ENCODE peak calls at places on chromosomes 11 and 22, in seven cellular contexts. Z, D, Y, P, R, J and H are unnamed samples.

GRCh38 chr11:3073029-3073435 is 15.8 kb upstream of the CARS1 start:
- DNase-seq in D (no peak), P (no peak), J (no peak), Z (no peak), Y (no peak), R (peak), H (no peak)

GRCh38 chr22:43862074-43862881 is at the start of gene SULT4A1:
- DNase-seq in J (peak), Z (peak), D (no peak), R (no peak), P (no peak), Y (peak), H (no peak)

GRCh38 chr11:120022617-120023016 is 115.3 kb downstream of the TRIM29 start:
- DNase-seq in P (no peak), Y (no peak), R (no peak), J (peak), D (no peak), Z (no peak), H (no peak)

GRCh38 chr11:111490496-111490895 is 21.7 kb downstream of the BTG4 start:
- DNase-seq in R (no peak), P (no peak), J (no peak), Y (no peak), Z (no peak), D (no peak), H (no peak)

GRCh38 chr22:46514592-46515207 is 22.7 kb downstream of the CELSR1 start:
- DNase-seq in P (no peak), R (peak), D (no peak), J (no peak), Z (no peak), Y (peak), H (peak)

GRCh38 chr11:95442531-95443050 is 211.6 kb upstream of the SESN3 start:
- DNase-seq in D (no peak), Y (no peak), R (no peak), Z (no peak), P (no peak), J (no peak), H (no peak)

GRCh38 chr11:111231836-111232235 is 13.7 kb upstream of the POU2AF2 start:
- DNase-seq in Y (no peak), Z (no peak), D (no peak), R (no peak), J (no peak), P (no peak), H (no peak)

GRCh38 chr22:46598737-46599424 is 21.3 kb upstream of the GRAMD4 start:
- DNase-seq in D (no peak), R (no peak), Z (peak), P (no peak), Y (no peak), J (no peak), H (no peak)

GRCh38 chr11:75568616-75569219 is 6.7 kb downstream of the SERPINH1 start:
- DNase-seq in D (no peak), J (no peak), P (no peak), Z (no peak), Y (no peak), R (no peak), H (no peak)

GRCh38 chr11:15867886-15868285 is 488.5 kb downstream of the SOX6 start:
- DNase-seq in D (no peak), J (no peak), Z (no peak), Y (no peak), R (no peak), P (no peak), H (no peak)

GRCh38 chr11:46553746-46554204 is 40.0 kb downstream of the AMBRA1 start:
- DNase-seq in D (no peak), R (peak), J (no peak), P (no peak), Y (peak), Z (no peak), H (peak)

GRCh38 chr11:74157169-74157568 is 13.6 kb downstream of the C2CD3 start:
- DNase-seq in D (no peak), Z (no peak), J (no peak), P (no peak), Y (no peak), R (no peak), H (peak)

GRCh38 chr11:78564037-78564888 is 10.4 kb downstream of the NARS2 start:
- DNase-seq in P (no peak), J (no peak), R (peak), D (no peak), Z (peak), Y (peak), H (peak)

GRCh38 chr11:125426818-125427528 is 69.1 kb downstream of the FEZ1 start:
- DNase-seq in Z (no peak), R (no peak), Y (no peak), D (no peak), P (no peak), J (no peak), H (no peak)

GRCh38 chr11:71342116-71342515 is 89.7 kb upstream of the SHANK2 start:
- DNase-seq in P (no peak), R (peak), Z (no peak), Y (no peak), J (no peak), D (no peak), H (no peak)